ENCODE peak calls at places on chromosomes 13 and 19, in ten cellular contexts. P is heart left ventricle, X is testis, B is ovary, M is breast epithelium, K is body of pancreas, A is A549, F is GM12878, I is IMR-90, G is stomach. Z is an unnamed sample. For H3K9me3, the result is how much of the 10 kb centered on the place peaks cover.

GRCh38 chr13:105914637-105915036 is 620.8 kb downstream of the EFNB2 start:
- DNase-seq in B (no peak), K (no peak), G (no peak), I (peak), F (no peak), A (no peak), M (no peak), X (no peak), P (no peak), Z (no peak)

GRCh38 chr19:35645680-35646511 is 2.2 kb upstream of the COX6B1 start:
- DNase-seq in K (no peak), A (no peak), P (no peak), F (no peak), I (no peak), X (no peak), G (no peak), M (no peak), B (no peak), Z (no peak)

GRCh38 chr19:798415-799075 is 1.3 kb downstream of the PTBP1 start:
- DNase-seq in M (no peak), K (peak), X (no peak), P (peak), G (no peak), I (no peak), F (no peak), B (peak), A (no peak), Z (peak)

GRCh38 chr19:55486971-55487883 is 1.0 kb upstream of the SSC5D start:
- DNase-seq in I (peak), P (peak), X (peak), F (no peak), B (peak), K (no peak), G (no peak), A (peak), M (no peak), Z (no peak)

GRCh38 chr13:32669030-32669646 is 82.9 kb downstream of the PDS5B start:
- DNase-seq in X (no peak), A (peak), I (peak), F (no peak), B (no peak), M (no peak), G (no peak), P (no peak), K (no peak), Z (no peak)

GRCh38 chr13:26561636-26562537 is 4.4 kb downstream of the WASF3 start:
- DNase-seq in I (peak), M (no peak), G (no peak), A (no peak), F (no peak), K (no peak), P (no peak), B (no peak), X (no peak), Z (no peak)

GRCh38 chr13:114222461-114222968 is 12.2 kb upstream of the CDC16 start:
- DNase-seq in F (no peak), G (no peak), K (peak), X (peak), I (peak), P (no peak), B (peak), M (no peak), A (no peak), Z (no peak)

GRCh38 chr19:4114181-4114580 is 9.7 kb downstream of the MAP2K2 start:
- DNase-seq in X (no peak), B (no peak), A (no peak), G (no peak), I (no peak), M (no peak), P (no peak), F (no peak), K (no peak), Z (no peak)

GRCh38 chr19:33376423-33376822 is 2.9 kb downstream of the CEBPG start:
- DNase-seq in K (peak), F (no peak), P (peak), M (no peak), I (peak), G (peak), B (peak), X (no peak), A (peak), Z (peak)

GRCh38 chr19:44643605-44644390 is at the start of gene PVR:
- DNase-seq in F (no peak), K (peak), G (peak), A (peak), I (peak), P (peak), X (peak), B (peak), M (peak), Z (peak)

GRCh38 chr13:46639033-46639981 is 86.3 kb downstream of the LRCH1 start:
- DNase-seq in K (no peak), P (no peak), F (peak), M (no peak), A (no peak), X (no peak), G (no peak), B (no peak), I (no peak), Z (no peak)

GRCh38 chr13:26867451-26868067 is 107.0 kb upstream of the GPR12 start:
- DNase-seq in B (no peak), F (no peak), M (no peak), G (no peak), I (peak), A (peak), X (peak), K (no peak), P (peak), Z (no peak)

GRCh38 chr13:44368599-44369368 is 4.8 kb upstream of the SERP2 start:
- DNase-seq in P (no peak), I (no peak), F (no peak), X (no peak), K (no peak), M (no peak), B (no peak), G (no peak), A (no peak), Z (no peak)

GRCh38 chr13:112889351-112890290 is 79.4 kb upstream of the MCF2L start:
- DNase-seq in F (no peak), A (no peak), X (no peak), P (no peak), I (no peak), G (no peak), M (no peak), K (no peak), B (no peak), Z (no peak)

GRCh38 chr19:44876930-44877530 is 14.0 kb upstream of the TOMM40 start:
- DNase-seq in P (no peak), X (peak), A (no peak), B (no peak), I (no peak), M (no peak), K (no peak), F (no peak), G (no peak), Z (no peak)

GRCh38 chr19:2003901-2004300 is 11.6 kb downstream of the BTBD2 start:
- DNase-seq in B (no peak), F (no peak), M (no peak), A (no peak), P (no peak), I (no peak), G (no peak), K (no peak), X (no peak), Z (no peak)

GRCh38 chr19:19064098-19064722 is 416 bp downstream of the SLC25A42 start:
- DNase-seq in X (peak), G (no peak), B (no peak), A (peak), F (no peak), I (no peak), M (no peak), K (no peak), P (peak), Z (no peak)

GRCh38 chr13:112619730-112620639 is 32.0 kb upstream of the TUBGCP3 start:
- DNase-seq in K (no peak), M (no peak), G (no peak), X (peak), F (no peak), I (no peak), A (no peak), B (no peak), P (no peak), Z (no peak)

GRCh38 chr19:51980116-51980736 is 6.4 kb downstream of the ZNF350 start:
- DNase-seq in K (no peak), P (no peak), G (no peak), X (no peak), B (no peak), M (no peak), A (no peak), I (no peak), F (no peak), Z (no peak)

GRCh38 chr19:17455308-17455707 is 5.4 kb downstream of the NXNL1 start:
- DNase-seq in B (no peak), K (no peak), A (no peak), X (no peak), G (no peak), I (no peak), F (no peak), M (no peak), P (no peak), Z (no peak)

GRCh38 chr13:94641432-94641941 is 39.8 kb downstream of the GPR180 start:
- DNase-seq in F (no peak), K (no peak), X (no peak), A (no peak), B (no peak), P (no peak), M (no peak), G (no peak), I (peak), Z (no peak)

GRCh38 chr19:19619121-19619848 is 798 bp upstream of the PBX4 start:
- DNase-seq in F (no peak), I (no peak), A (no peak), K (no peak), X (no peak), P (no peak), G (no peak), B (no peak), M (no peak), Z (no peak)

GRCh38 chr13:114071991-114072390 is 60.4 kb downstream of the RASA3 start:
- DNase-seq in B (no peak), I (no peak), K (no peak), G (no peak), P (no peak), F (no peak), X (no peak), A (no peak), M (peak), Z (no peak)

GRCh38 chr19:48967346-48968178 is 2.5 kb downstream of the FTL start:
- DNase-seq in I (peak), G (no peak), F (no peak), X (peak), B (no peak), P (peak), M (no peak), A (peak), K (peak), Z (peak)

GRCh38 chr19:51333836-51334460 is 8.0 kb downstream of the VSIG10L start:
- DNase-seq in I (no peak), G (no peak), P (no peak), B (no peak), M (no peak), K (no peak), A (no peak), F (no peak), X (peak), Z (no peak)

GRCh38 chr19:51531349-51532315 is at the start of gene SIGLEC6:
- DNase-seq in A (no peak), I (no peak), M (no peak), F (peak), K (no peak), X (peak), G (peak), B (no peak), P (peak), Z (no peak)

GRCh38 chr13:111962431-111962891 is 104.5 kb upstream of the SOX1 start:
- DNase-seq in P (no peak), G (no peak), M (no peak), I (no peak), K (no peak), F (no peak), X (no peak), B (no peak), A (no peak), Z (no peak)

GRCh38 chr13:66860868-66861447 is 369.2 kb downstream of the PCDH9 start:
- DNase-seq in M (no peak), G (no peak), X (no peak), A (no peak), F (no peak), K (no peak), P (no peak), I (no peak), B (no peak), Z (no peak)

GRCh38 chr13:26991508-26992181 is 180.0 kb downstream of the USP12 start:
- DNase-seq in M (no peak), F (no peak), B (no peak), P (no peak), I (peak), G (peak), K (no peak), X (peak), A (no peak), Z (peak)

GRCh38 chr13:51235756-51236564 is 13.8 kb downstream of the FAM124A start:
- DNase-seq in X (no peak), F (no peak), A (no peak), M (no peak), P (no peak), K (no peak), G (no peak), B (no peak), I (no peak), Z (no peak)

GRCh38 chr19:28614634-28615545 is 598.1 kb downstream of the UQCRFS1 start:
- DNase-seq in K (no peak), A (no peak), B (no peak), X (no peak), G (no peak), M (no peak), P (no peak), F (no peak), I (no peak), Z (no peak)

GRCh38 chr13:18948012-18948663 is 233.5 kb downstream of the TUBA3C start:
- DNase-seq in B (no peak), K (no peak), M (no peak), I (no peak), X (no peak), F (no peak), P (no peak), G (no peak), A (no peak), Z (no peak)

GRCh38 chr19:3365447-3366103 is 808 bp upstream of the NFIC start:
- DNase-seq in X (peak), I (peak), K (peak), B (peak), P (peak), M (peak), G (peak), A (no peak), F (no peak), Z (no peak)

GRCh38 chr13:80921556-80921955 is 580.6 kb upstream of the SPRY2 start:
- DNase-seq in G (no peak), K (no peak), P (no peak), B (no peak), I (no peak), A (no peak), X (no peak), F (no peak), M (no peak), Z (no peak)

GRCh38 chr13:61084983-61085382 is 330.7 kb downstream of the PCDH20 start:
- DNase-seq in P (no peak), G (no peak), A (no peak), K (no peak), F (no peak), M (no peak), B (no peak), X (no peak), I (peak), Z (no peak)

GRCh38 chr19:1987197-1988187 is 28.0 kb downstream of the BTBD2 start:
- DNase-seq in F (no peak), I (no peak), P (peak), G (no peak), X (no peak), B (peak), M (no peak), A (no peak), K (no peak), Z (peak)

GRCh38 chr13:31965361-31966066 is 66.1 kb upstream of the FRY start:
- DNase-seq in B (no peak), G (no peak), P (no peak), K (no peak), I (peak), M (no peak), A (no peak), X (no peak), F (peak), Z (no peak)

GRCh38 chr19:35363001-35363590 is 4.8 kb downstream of the FFAR3 start:
- DNase-seq in M (peak), A (no peak), K (no peak), G (peak), F (no peak), I (no peak), X (no peak), P (no peak), B (no peak), Z (no peak)

GRCh38 chr19:23222998-23223652 is 27.1 kb downstream of the ZNF724 start:
- DNase-seq in F (no peak), B (no peak), G (no peak), K (no peak), A (no peak), I (no peak), M (no peak), P (no peak), X (no peak), Z (no peak)
- H3K9me3 ChIP-seq in F (under half), B (under half), G (half or more), K (under half), A (half or more), I (half or more), M (half or more), P (under half), X (under half), Z (under half)

GRCh38 chr19:21082011-21082975 is at the start of gene ZNF714:
- DNase-seq in X (peak), K (peak), B (peak), M (peak), P (peak), G (peak), A (peak), I (peak), F (peak), Z (peak)
- TF ChIP-seq POLR2A in X (no peak), K (peak), B (peak), M (no peak), P (no peak), G (no peak), A (peak), I (peak), F (peak), Z (no peak)

DNA sequence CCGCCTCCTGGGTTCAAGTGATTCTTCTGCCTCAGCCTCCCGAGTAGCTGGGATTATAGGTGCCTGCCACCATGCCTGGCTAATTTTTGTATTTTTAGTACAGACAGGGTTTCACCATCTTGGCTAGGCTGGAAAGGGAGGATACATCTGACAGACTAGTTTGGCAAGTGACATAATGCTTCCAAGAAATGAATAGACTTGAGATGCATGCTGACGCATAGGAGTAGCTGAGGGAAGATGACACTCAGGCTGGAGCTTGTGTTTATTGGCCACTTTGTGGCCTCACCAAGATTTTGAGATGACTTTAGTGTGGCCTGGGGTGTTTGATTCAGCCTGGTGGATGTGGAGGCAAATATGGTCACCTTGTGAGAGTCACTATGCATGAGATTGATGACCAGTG is 4.0 kb downstream of the ZNF586 start:
- DNase-seq in F (no peak), G (no peak), B (no peak), I (no peak), K (no peak), M (no peak), P (no peak), A (no peak), X (no peak), Z (no peak)
- H3K9me3 ChIP-seq in F (half or more), G (half or more), B (under half), I (under half), K (under half), M (half or more), P (under half), A (half or more), X (under half), Z (under half)

GRCh38 chr19:8806661-8807060 is 25.4 kb downstream of the ZNF558 start:
- DNase-seq in K (no peak), A (no peak), I (no peak), F (no peak), X (no peak), B (no peak), G (no peak), P (no peak), M (no peak), Z (no peak)

GRCh38 chr19:8815780-8816179 is 16.3 kb downstream of the ZNF558 start:
- DNase-seq in A (no peak), P (no peak), I (no peak), X (no peak), M (no peak), G (no peak), B (no peak), K (no peak), F (no peak), Z (no peak)

GRCh38 chr19:8814176-8814575 is 17.9 kb downstream of the ZNF558 start:
- DNase-seq in X (no peak), B (no peak), G (no peak), I (no peak), M (no peak), P (no peak), A (no peak), K (no peak), F (no peak), Z (no peak)

GRCh38 chr19:8811315-8812172 is 20.6 kb downstream of the ZNF558 start:
- DNase-seq in G (no peak), F (no peak), P (no peak), K (no peak), I (peak), X (no peak), A (no peak), B (no peak), M (no peak), Z (no peak)
- TF ChIP-seq POLR2A in G (no peak), F (no peak), P (no peak), K (no peak), I (no peak), X (no peak), A (no peak), B (no peak), M (no peak), Z (no peak)

GRCh38 chr19:39987167-39987566 is 9.7 kb upstream of the ZNF546 start:
- DNase-seq in M (no peak), F (no peak), P (no peak), I (no peak), G (no peak), X (no peak), B (no peak), A (no peak), K (no peak), Z (no peak)

GRCh38 chr19:39986643-39987042 is 10.2 kb upstream of the ZNF546 start:
- DNase-seq in B (no peak), G (no peak), A (no peak), M (no peak), P (no peak), F (no peak), I (no peak), X (no peak), K (no peak), Z (no peak)

GRCh38 chr19:39982883-39983282 is 11.9 kb downstream of the PSMC4 start:
- DNase-seq in P (no peak), X (no peak), I (no peak), F (no peak), B (no peak), G (no peak), K (no peak), M (no peak), A (no peak), Z (no peak)

GRCh38 chr19:39983695-39984302 is 12.8 kb downstream of the PSMC4 start:
- DNase-seq in F (no peak), I (no peak), K (no peak), M (no peak), A (no peak), X (no peak), P (no peak), B (no peak), G (no peak), Z (no peak)

DNA sequence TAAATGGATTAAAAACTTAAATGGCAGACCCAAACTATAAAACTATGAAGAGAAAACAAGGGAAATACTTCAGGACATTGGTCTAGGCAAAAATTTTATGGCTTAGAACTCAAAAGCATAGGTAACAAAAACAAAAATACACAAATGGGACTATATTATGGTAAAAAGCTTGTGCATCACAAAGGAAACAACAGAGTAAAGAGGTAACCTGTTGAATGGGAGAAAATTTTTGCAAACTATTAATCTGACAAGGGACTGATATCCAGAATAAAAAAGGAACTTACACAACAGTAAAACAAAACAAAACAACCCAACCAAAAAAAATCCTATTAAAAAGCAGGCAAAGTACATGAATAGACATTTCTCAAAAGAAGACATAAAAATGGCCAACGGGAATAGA is 9.3 kb upstream of the ZNF546 start:
- DNase-seq in X (no peak), K (no peak), M (no peak), A (no peak), I (no peak), F (no peak), G (no peak), P (no peak), B (no peak), Z (no peak)
- H3K9me3 ChIP-seq in X (under half), K (under half), M (under half), A (half or more), I (under half), F (under half), G (under half), P (under half), B (under half), Z (under half)

GRCh38 chr19:8389891-8390616 is at the start of gene RAB11B:
- DNase-seq in B (peak), M (peak), I (peak), F (peak), K (peak), X (peak), G (peak), A (peak), P (peak), Z (peak)
- TF ChIP-seq POLR2A in B (peak), M (peak), I (peak), F (peak), K (peak), X (no peak), G (no peak), A (peak), P (peak), Z (peak)

GRCh38 chr19:57946316-57946715 is 1.2 kb downstream of the ZNF256 start:
- DNase-seq in B (no peak), I (no peak), X (no peak), P (no peak), M (no peak), A (no peak), F (no peak), G (no peak), K (no peak), Z (no peak)
- H3K9me3 ChIP-seq in B (under half), I (under half), X (under half), P (under half), M (half or more), A (half or more), F (under half), G (half or more), K (half or more), Z (under half)